ENCODE peak calls at places on chromosomes 11 and 22, in six cellular contexts. One of them, this sample, is unnamed. For H3K36me3, the result is how much of the 10 kb centered on the place peaks cover.

GRCh38 chr11:67534070-67534679 is 10.9 kb upstream of the CABP2 start:
- DNase-seq in spleen: no peak
- DNase-seq in upper lobe of left lung: no peak
- DNase-seq in IMR-90: no peak
- DNase-seq in transverse colon: no peak
- DNase-seq in testis: no peak
- DNase-seq in this sample: no peak

GRCh38 chr22:25777870-25778269 is 35.9 kb downstream of the MYO18B start:
- DNase-seq in spleen: no peak
- DNase-seq in upper lobe of left lung: no peak
- DNase-seq in IMR-90: peak
- DNase-seq in transverse colon: no peak
- DNase-seq in testis: peak
- DNase-seq in this sample: no peak

GRCh38 chr11:9029477-9029876 is 25.7 kb upstream of the NRIP3 start:
- DNase-seq in spleen: no peak
- DNase-seq in upper lobe of left lung: no peak
- DNase-seq in IMR-90: peak
- DNase-seq in transverse colon: no peak
- DNase-seq in testis: no peak
- DNase-seq in this sample: no peak

GRCh38 chr11:111986589-111986988 is 38.6 kb upstream of the DLAT start:
- DNase-seq in spleen: no peak
- DNase-seq in upper lobe of left lung: no peak
- DNase-seq in IMR-90: no peak
- DNase-seq in transverse colon: no peak
- DNase-seq in testis: no peak
- DNase-seq in this sample: no peak

GRCh38 chr11:92867913-92868619 is 101.4 kb upstream of the MTNR1B start:
- DNase-seq in spleen: no peak
- DNase-seq in upper lobe of left lung: no peak
- DNase-seq in IMR-90: no peak
- DNase-seq in transverse colon: no peak
- DNase-seq in testis: no peak
- DNase-seq in this sample: no peak

GRCh38 chr11:86519064-86519911 is 144.6 kb downstream of the CCDC81 start:
- DNase-seq in spleen: no peak
- DNase-seq in upper lobe of left lung: no peak
- DNase-seq in IMR-90: peak
- DNase-seq in transverse colon: no peak
- DNase-seq in testis: peak
- DNase-seq in this sample: no peak

GRCh38 chr11:128709402-128709801 is 15.5 kb downstream of the FLI1 start:
- DNase-seq in spleen: no peak
- DNase-seq in upper lobe of left lung: no peak
- DNase-seq in IMR-90: peak
- DNase-seq in transverse colon: no peak
- DNase-seq in testis: no peak
- DNase-seq in this sample: no peak

GRCh38 chr11:130781906-130782305 is 134.4 kb downstream of the SNX19 start:
- DNase-seq in spleen: no peak
- DNase-seq in upper lobe of left lung: no peak
- DNase-seq in IMR-90: peak
- DNase-seq in transverse colon: no peak
- DNase-seq in testis: no peak
- DNase-seq in this sample: no peak

GRCh38 chr11:30879322-30880020 is 293.3 kb upstream of the MPPED2 start:
- DNase-seq in spleen: no peak
- DNase-seq in upper lobe of left lung: no peak
- DNase-seq in IMR-90: no peak
- DNase-seq in transverse colon: no peak
- DNase-seq in testis: no peak
- DNase-seq in this sample: no peak

GRCh38 chr11:117408356-117408755 is 80.7 kb downstream of the CEP164 start:
- DNase-seq in spleen: no peak
- DNase-seq in upper lobe of left lung: no peak
- DNase-seq in IMR-90: no peak
- DNase-seq in transverse colon: no peak
- DNase-seq in testis: no peak
- DNase-seq in this sample: no peak

GRCh38 chr11:16982256-16982671 is 31.9 kb downstream of the PLEKHA7 start:
- DNase-seq in spleen: peak
- DNase-seq in upper lobe of left lung: peak
- DNase-seq in IMR-90: no peak
- DNase-seq in transverse colon: no peak
- DNase-seq in testis: peak
- DNase-seq in this sample: no peak

GRCh38 chr11:78220218-78221157 is 31.8 kb downstream of the USP35 start:
- DNase-seq in spleen: no peak
- DNase-seq in upper lobe of left lung: no peak
- DNase-seq in IMR-90: no peak
- DNase-seq in transverse colon: no peak
- DNase-seq in testis: no peak
- DNase-seq in this sample: no peak

GRCh38 chr22:37488337-37489135 is 2.4 kb upstream of the MFNG start:
- DNase-seq in spleen: no peak
- DNase-seq in upper lobe of left lung: no peak
- DNase-seq in IMR-90: no peak
- DNase-seq in transverse colon: no peak
- DNase-seq in testis: no peak
- DNase-seq in this sample: no peak

GRCh38 chr11:1546536-1547466 is 25.3 kb downstream of the DUSP8 start:
- DNase-seq in spleen: no peak
- DNase-seq in upper lobe of left lung: peak
- DNase-seq in IMR-90: peak
- DNase-seq in transverse colon: peak
- DNase-seq in testis: peak
- DNase-seq in this sample: peak

GRCh38 chr11:107457205-107457557 is 444 bp downstream of the CWF19L2 start:
- DNase-seq in spleen: no peak
- DNase-seq in upper lobe of left lung: no peak
- DNase-seq in IMR-90: peak
- DNase-seq in transverse colon: no peak
- DNase-seq in testis: no peak
- DNase-seq in this sample: no peak

GRCh38 chr22:34812631-34813030 is 253.3 kb upstream of the ISX start:
- DNase-seq in spleen: no peak
- DNase-seq in upper lobe of left lung: no peak
- DNase-seq in IMR-90: no peak
- DNase-seq in transverse colon: no peak
- DNase-seq in testis: no peak
- DNase-seq in this sample: no peak

GRCh38 chr22:22764085-22764484 is 119.7 kb downstream of the GGTLC2 start:
- DNase-seq in spleen: no peak
- DNase-seq in upper lobe of left lung: no peak
- DNase-seq in IMR-90: no peak
- DNase-seq in transverse colon: no peak
- DNase-seq in testis: no peak
- DNase-seq in this sample: no peak

GRCh38 chr11:96246718-96247540 is 96.1 kb downstream of the MAML2 start:
- DNase-seq in spleen: no peak
- DNase-seq in upper lobe of left lung: no peak
- DNase-seq in IMR-90: peak
- DNase-seq in transverse colon: no peak
- DNase-seq in testis: no peak
- DNase-seq in this sample: no peak

GRCh38 chr11:285021-285893 is 3.7 kb upstream of the PGGHG start:
- DNase-seq in spleen: peak
- DNase-seq in upper lobe of left lung: no peak
- DNase-seq in IMR-90: no peak
- DNase-seq in transverse colon: no peak
- DNase-seq in testis: peak
- DNase-seq in this sample: peak

GRCh38 chr11:109914809-109915653 is 178.2 kb upstream of the ZC3H12C start:
- DNase-seq in spleen: no peak
- DNase-seq in upper lobe of left lung: no peak
- DNase-seq in IMR-90: peak
- DNase-seq in transverse colon: no peak
- DNase-seq in testis: no peak
- DNase-seq in this sample: no peak

GRCh38 chr11:87767615-87768014 is 407.6 kb downstream of the RAB38 start:
- DNase-seq in spleen: no peak
- DNase-seq in upper lobe of left lung: no peak
- DNase-seq in IMR-90: no peak
- DNase-seq in transverse colon: no peak
- DNase-seq in testis: no peak
- DNase-seq in this sample: no peak
- TF ChIP-seq POLR2A in spleen: no peak
- TF ChIP-seq POLR2A in upper lobe of left lung: no peak
- TF ChIP-seq POLR2A in IMR-90: no peak
- TF ChIP-seq POLR2A in transverse colon: no peak
- TF ChIP-seq POLR2A in testis: no peak
- TF ChIP-seq POLR2A in this sample: no peak

GRCh38 chr11:13328276-13328675 is 50.7 kb downstream of the BMAL1 start:
- DNase-seq in spleen: no peak
- DNase-seq in upper lobe of left lung: no peak
- DNase-seq in IMR-90: no peak
- DNase-seq in transverse colon: no peak
- DNase-seq in testis: no peak
- DNase-seq in this sample: no peak
- H3K36me3 ChIP-seq in spleen: under half
- H3K36me3 ChIP-seq in upper lobe of left lung: under half
- H3K36me3 ChIP-seq in IMR-90: under half
- H3K36me3 ChIP-seq in transverse colon: under half
- H3K36me3 ChIP-seq in testis: under half
- H3K36me3 ChIP-seq in this sample: under half

GRCh38 chr22:43096420-43096819 is 7.2 kb upstream of the TTLL1 start:
- DNase-seq in spleen: no peak
- DNase-seq in upper lobe of left lung: no peak
- DNase-seq in IMR-90: no peak
- DNase-seq in transverse colon: no peak
- DNase-seq in testis: no peak
- DNase-seq in this sample: no peak

GRCh38 chr22:43101306-43101705 is 9.2 kb upstream of the BIK start:
- DNase-seq in spleen: no peak
- DNase-seq in upper lobe of left lung: no peak
- DNase-seq in IMR-90: no peak
- DNase-seq in transverse colon: no peak
- DNase-seq in testis: peak
- DNase-seq in this sample: no peak

GRCh38 chr22:43099095-43099494 is 9.9 kb upstream of the TTLL1 start:
- DNase-seq in spleen: no peak
- DNase-seq in upper lobe of left lung: no peak
- DNase-seq in IMR-90: no peak
- DNase-seq in transverse colon: no peak
- DNase-seq in testis: peak
- DNase-seq in this sample: no peak

GRCh38 chr22:43098356-43098755 is 9.2 kb upstream of the TTLL1 start:
- DNase-seq in spleen: no peak
- DNase-seq in upper lobe of left lung: no peak
- DNase-seq in IMR-90: no peak
- DNase-seq in transverse colon: no peak
- DNase-seq in testis: no peak
- DNase-seq in this sample: no peak

DNA sequence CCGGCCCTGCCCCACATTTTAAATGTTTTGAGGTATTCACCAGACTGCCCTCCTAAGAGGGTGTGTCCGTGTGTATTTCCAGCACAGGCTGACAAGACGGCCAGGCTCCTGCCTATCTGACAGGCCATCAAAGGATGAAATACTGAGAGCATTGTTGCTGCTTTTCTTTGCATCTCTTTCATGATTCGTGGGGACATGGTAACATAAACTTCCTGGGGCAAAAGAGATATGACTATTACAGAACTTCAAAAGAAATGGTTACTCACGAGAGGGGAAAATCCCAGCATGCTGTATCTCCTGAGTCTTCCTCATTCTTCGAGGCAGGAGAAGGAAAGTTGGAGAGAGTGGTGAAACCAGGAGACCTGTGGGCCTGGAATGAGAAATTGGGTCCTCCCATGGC is 10.3 kb upstream of the BIK start:
- DNase-seq in spleen: no peak
- DNase-seq in upper lobe of left lung: no peak
- DNase-seq in IMR-90: peak
- DNase-seq in transverse colon: no peak
- DNase-seq in testis: no peak
- DNase-seq in this sample: no peak
- TF ChIP-seq POLR2A in spleen: no peak
- TF ChIP-seq POLR2A in upper lobe of left lung: no peak
- TF ChIP-seq POLR2A in IMR-90: no peak
- TF ChIP-seq POLR2A in transverse colon: no peak
- TF ChIP-seq POLR2A in testis: no peak
- TF ChIP-seq POLR2A in this sample: no peak

GRCh38 chr22:30009478-30009877 is 70.8 kb upstream of the HORMAD2 start:
- DNase-seq in spleen: no peak
- DNase-seq in upper lobe of left lung: no peak
- DNase-seq in IMR-90: no peak
- DNase-seq in transverse colon: no peak
- DNase-seq in testis: no peak
- DNase-seq in this sample: no peak

GRCh38 chr22:30014244-30014643 is 66.0 kb upstream of the HORMAD2 start:
- DNase-seq in spleen: no peak
- DNase-seq in upper lobe of left lung: no peak
- DNase-seq in IMR-90: no peak
- DNase-seq in transverse colon: no peak
- DNase-seq in testis: no peak
- DNase-seq in this sample: no peak

GRCh38 chr22:30008401-30008800 is 71.9 kb upstream of the HORMAD2 start:
- DNase-seq in spleen: no peak
- DNase-seq in upper lobe of left lung: no peak
- DNase-seq in IMR-90: no peak
- DNase-seq in transverse colon: no peak
- DNase-seq in testis: no peak
- DNase-seq in this sample: no peak

GRCh38 chr22:30013201-30013600 is 67.1 kb upstream of the HORMAD2 start:
- DNase-seq in spleen: no peak
- DNase-seq in upper lobe of left lung: no peak
- DNase-seq in IMR-90: no peak
- DNase-seq in transverse colon: no peak
- DNase-seq in testis: no peak
- DNase-seq in this sample: no peak

DNA sequence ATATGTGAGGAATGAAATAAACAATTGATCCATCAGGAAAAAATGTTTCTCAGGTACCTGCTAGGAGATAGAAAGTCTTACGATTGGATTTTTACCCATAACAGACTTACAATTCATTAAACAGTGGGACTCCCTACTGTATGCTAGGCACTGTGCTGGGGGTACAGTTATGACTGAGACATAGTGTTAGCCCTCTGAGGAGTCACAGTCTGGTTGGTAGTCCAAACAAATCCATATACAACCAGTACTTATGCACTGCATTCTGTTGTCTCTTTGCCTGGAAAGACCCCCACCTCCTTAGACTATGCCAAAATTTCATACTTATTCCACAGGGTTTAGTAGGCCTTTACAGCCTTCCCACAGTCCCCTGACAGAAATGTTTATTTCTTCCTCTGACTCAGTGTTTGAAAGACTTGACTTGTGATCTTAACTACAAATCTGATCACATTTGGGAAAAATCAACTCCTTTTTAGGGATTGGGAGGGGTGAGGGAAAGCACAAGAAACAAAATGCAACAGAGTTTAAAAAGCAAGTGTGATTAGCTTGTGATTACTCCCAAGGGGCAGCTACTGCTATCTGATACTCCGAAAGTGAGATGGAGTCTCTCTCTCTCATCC is 69.4 kb upstream of the HORMAD2 start:
- DNase-seq in spleen: no peak
- DNase-seq in upper lobe of left lung: no peak
- DNase-seq in IMR-90: peak
- DNase-seq in transverse colon: no peak
- DNase-seq in testis: no peak
- DNase-seq in this sample: no peak
- H3K36me3 ChIP-seq in spleen: half or more
- H3K36me3 ChIP-seq in upper lobe of left lung: half or more
- H3K36me3 ChIP-seq in IMR-90: under half
- H3K36me3 ChIP-seq in transverse colon: under half
- H3K36me3 ChIP-seq in testis: under half
- H3K36me3 ChIP-seq in this sample: under half

This sample was measured in Peyer's patch.